ENCODE peak calls at places on chromosomes 4 and X, in five cellular contexts. U is mesendoderm, D is D341Med, T is NCI-H748 treated with DMSO at 0.1 percent for 48 hours, S is activated gamma-delta T cell treated with Interleukin-2 at 50 U/mL for 16 hours. J is an unnamed sample.

GRCh38 chr4:87916636-87917035 is 58.9 kb upstream of the SPP1 start:
- DNase-seq in U (peak), D (no peak), T (no peak), S (no peak), J (no peak)

GRCh38 chr4:184345573-184345922 is 127.9 kb upstream of the ENPP6 start:
- DNase-seq in U (no peak), D (no peak), T (no peak), S (no peak), J (no peak)

GRCh38 chr4:173151496-173151895 is 17.1 kb upstream of the GALNT7 start:
- DNase-seq in U (no peak), D (no peak), T (no peak), S (no peak), J (no peak)

GRCh38 chrX:108307408-108308085 is 130.7 kb downstream of the COL4A6 start:
- DNase-seq in U (no peak), D (no peak), T (no peak), S (no peak), J (no peak)

GRCh38 chrX:155612312-155613224 is at the start of gene TMLHE:
- DNase-seq in U (peak), D (peak), T (peak), S (peak), J (peak)

GRCh38 chrX:65392284-65392683 is 142.3 kb downstream of the LAS1L start:
- DNase-seq in U (no peak), D (no peak), T (no peak), S (no peak), J (no peak)

GRCh38 chrX:96440941-96441340 is 243.7 kb upstream of the DIAPH2 start:
- DNase-seq in U (no peak), D (no peak), T (no peak), S (no peak), J (no peak)

GRCh38 chrX:29470029-29470428 is 745.3 kb upstream of the MAGEB2 start:
- DNase-seq in U (peak), D (no peak), T (no peak), S (no peak), J (no peak)

GRCh38 chr4:1752284-1753041 is 31.1 kb downstream of the TACC3 start:
- DNase-seq in U (peak), D (no peak), T (no peak), S (no peak), J (no peak)

GRCh38 chrX:110435191-110435590 is 76.5 kb downstream of the RTL9 start:
- DNase-seq in U (no peak), D (peak), T (no peak), S (no peak), J (no peak)

GRCh38 chr4:81447551-81448266 is 24.0 kb downstream of the RASGEF1B start:
- DNase-seq in U (no peak), D (no peak), T (no peak), S (no peak), J (no peak)

GRCh38 chr4:84530871-84531270 is 31.8 kb upstream of the NKX6-1 start:
- DNase-seq in U (peak), D (no peak), T (no peak), S (no peak), J (no peak)

GRCh38 chr4:102344520-102344954 is 745 bp downstream of the SLC39A8 start:
- DNase-seq in U (peak), D (peak), T (peak), S (peak), J (no peak)

GRCh38 chr4:143586080-143586479 is 72.6 kb downstream of the SMARCA5 start:
- DNase-seq in U (no peak), D (no peak), T (no peak), S (no peak), J (no peak)

GRCh38 chr4:187268940-187269339 is 545.3 kb upstream of the FAT1 start:
- DNase-seq in U (no peak), D (no peak), T (no peak), S (no peak), J (no peak)

GRCh38 chr4:100421356-100421978 is 96.4 kb downstream of the EMCN start:
- DNase-seq in U (peak), D (peak), T (peak), S (no peak), J (no peak)

GRCh38 chr4:105140684-105141490 is 5.8 kb upstream of the TET2 start:
- DNase-seq in U (peak), D (peak), T (no peak), S (peak), J (no peak)

GRCh38 chrX:119477812-119478232 is 9.6 kb downstream of the SLC25A5 start:
- DNase-seq in U (no peak), D (no peak), T (no peak), S (no peak), J (no peak)

GRCh38 chrX:47562615-47563243 is 1.7 kb downstream of the ARAF start:
- DNase-seq in U (peak), D (no peak), T (no peak), S (no peak), J (no peak)

GRCh38 chrX:140507982-140508305 is 3.1 kb upstream of the SOX3 start:
- DNase-seq in U (peak), D (no peak), T (no peak), S (no peak), J (no peak)

GRCh38 chr4:12729384-12729783 is 754.8 kb downstream of the RAB28 start:
- DNase-seq in U (peak), D (peak), T (peak), S (no peak), J (peak)

GRCh38 chrX:21989415-21989814 is 42.7 kb upstream of the PHEX start:
- DNase-seq in U (no peak), D (no peak), T (no peak), S (no peak), J (no peak)

GRCh38 chrX:55240788-55241187 is 20.6 kb downstream of the PAGE5 start:
- DNase-seq in U (no peak), D (no peak), T (no peak), S (no peak), J (no peak)

GRCh38 chr4:154854362-154854761 is 73.3 kb downstream of the RBM46 start:
- DNase-seq in U (peak), D (peak), T (no peak), S (no peak), J (no peak)

GRCh38 chr4:169252339-169253086 is 18.2 kb downstream of the SH3RF1 start:
- DNase-seq in U (peak), D (no peak), T (no peak), S (no peak), J (no peak)

GRCh38 chr4:90186229-90186628 is 59.0 kb downstream of the CCSER1 start:
- DNase-seq in U (no peak), D (no peak), T (no peak), S (no peak), J (no peak)

GRCh38 chrX:38717871-38718270 is 83.4 kb upstream of the MID1IP1 start:
- DNase-seq in U (peak), D (peak), T (peak), S (no peak), J (no peak)

GRCh38 chrX:127649011-127649410 is 403.2 kb downstream of the ACTRT1 start:
- DNase-seq in U (peak), D (no peak), T (no peak), S (no peak), J (no peak)

GRCh38 chrX:150508461-150509367 is 59.7 kb upstream of the MTM1 start:
- DNase-seq in U (peak), D (no peak), T (no peak), S (no peak), J (no peak)

GRCh38 chr4:76090241-76090691 is 15.8 kb downstream of the ART3 start:
- DNase-seq in U (peak), D (no peak), T (no peak), S (no peak), J (no peak)

GRCh38 chrX:97234471-97235097 is 350.9 kb downstream of the RPA4 start:
- DNase-seq in U (no peak), D (no peak), T (no peak), S (no peak), J (no peak)

GRCh38 chrX:17860179-17860780 is 818 bp downstream of the RAI2 start:
- DNase-seq in U (peak), D (no peak), T (no peak), S (no peak), J (no peak)

GRCh38 chrX:53223955-53224859 is 800 bp downstream of the KDM5C start:
- DNase-seq in U (peak), D (peak), T (no peak), S (peak), J (no peak)

GRCh38 chr4:170198742-170199141 is 109.0 kb upstream of the AADAT start:
- DNase-seq in U (peak), D (no peak), T (peak), S (no peak), J (no peak)

GRCh38 chrX:43958529-43958928 is 14.7 kb downstream of the NDP start:
- DNase-seq in U (peak), D (peak), T (peak), S (no peak), J (peak)

GRCh38 chr4:79034544-79034943 is 95.3 kb upstream of the PAQR3 start:
- DNase-seq in U (no peak), D (no peak), T (no peak), S (no peak), J (no peak)